ENCODE peak calls at places on chromosomes 5 and 9, in five cellular contexts. K is GM19239, S is COR-L47, P is NCI-H187, O is SW480. B is an unnamed sample.

GRCh38 chr9:121844090-121844489 is 192.7 kb downstream of the DAB2IP start:
- DNase-seq in K (no peak), S (no peak), P (no peak), O (no peak), B (no peak)

GRCh38 chr9:37988041-37988440 is 81.0 kb downstream of the SHB start:
- DNase-seq in K (no peak), S (no peak), P (no peak), O (no peak), B (no peak)

GRCh38 chr9:121781143-121781542 is 129.7 kb downstream of the DAB2IP start:
- DNase-seq in K (no peak), S (no peak), P (no peak), O (no peak), B (no peak)

GRCh38 chr5:127442085-127442484 is 75.4 kb upstream of the PRRC1 start:
- DNase-seq in K (no peak), S (no peak), P (no peak), O (peak; percentile 28), B (no peak)

GRCh38 chr9:125521462-125522327 is 185.3 kb downstream of the MAPKAP1 start:
- DNase-seq in K (no peak), S (no peak), P (no peak), O (peak; percentile 76), B (no peak)

GRCh38 chr9:37529111-37529510 is 43.4 kb downstream of the POLR1E start:
- DNase-seq in K (peak; percentile 22), S (no peak), P (no peak), O (no peak), B (no peak)

GRCh38 chr5:168853972-168854371 is 274.8 kb upstream of the PANK3 start:
- DNase-seq in K (no peak), S (no peak), P (no peak), O (no peak), B (no peak)

GRCh38 chr9:121299467-121300282 is 31.7 kb downstream of the GSN start:
- DNase-seq in K (peak; percentile 36), S (peak; percentile 42), P (no peak), O (peak; percentile 36), B (no peak)

GRCh38 chr5:112234000-112234399 is 185.1 kb downstream of the EPB41L4A start:
- DNase-seq in K (no peak), S (no peak), P (no peak), O (no peak), B (no peak)

GRCh38 chr9:70085241-70085640 is 41.6 kb downstream of the MAMDC2 start:
- DNase-seq in K (no peak), S (no peak), P (no peak), O (peak; percentile 20), B (no peak)

GRCh38 chr9:2817987-2818386 is 25.9 kb downstream of the PUM3 start:
- DNase-seq in K (no peak), S (no peak), P (no peak), O (no peak), B (no peak)

GRCh38 chr9:21576331-21577189 is 94.4 kb upstream of the IFNE start:
- DNase-seq in K (no peak), S (no peak), P (no peak), O (peak; percentile 65), B (no peak)

GRCh38 chr9:36398745-36399144 is 1.3 kb downstream of the RNF38 start:
- DNase-seq in K (no peak), S (peak; percentile 15), P (no peak), O (no peak), B (no peak)

GRCh38 chr5:150523472-150524350 is 15.8 kb downstream of the NDST1 start:
- DNase-seq in K (peak; percentile 59), S (peak; percentile 68), P (no peak), O (peak; percentile 78), B (no peak)

GRCh38 chr5:89983206-89983605 is 426.4 kb downstream of the CETN3 start:
- DNase-seq in K (no peak), S (no peak), P (no peak), O (no peak), B (no peak)

GRCh38 chr9:116155700-116156045 is 2.1 kb downstream of the PAPPA start:
- DNase-seq in K (no peak), S (no peak), P (no peak), O (no peak), B (no peak)

GRCh38 chr5:180208038-180208434 is 975 bp downstream of the RASGEF1C start:
- DNase-seq in K (no peak), S (no peak), P (no peak), O (no peak), B (no peak)

GRCh38 chr9:99406939-99407338 is 184.9 kb downstream of the SEC61B start:
- DNase-seq in K (no peak), S (no peak), P (no peak), O (no peak), B (no peak)

GRCh38 chr9:113509463-113509862 is 45.9 kb downstream of the RGS3 start:
- DNase-seq in K (no peak), S (no peak), P (no peak), O (no peak), B (no peak)

GRCh38 chr5:76325876-76326491 is 77.1 kb upstream of the IQGAP2 start:
- DNase-seq in K (no peak), S (no peak), P (no peak), O (no peak), B (no peak)

GRCh38 chr9:134828892-134829291 is 51.7 kb upstream of the FCN2 start:
- DNase-seq in K (no peak), S (no peak), P (no peak), O (no peak), B (no peak)

GRCh38 chr5:74408150-74409043 is 232.1 kb downstream of the ENC1 start:
- DNase-seq in K (no peak), S (no peak), P (no peak), O (no peak), B (no peak)

GRCh38 chr9:121296213-121297127 is 28.5 kb downstream of the GSN start:
- DNase-seq in K (no peak), S (no peak), P (no peak), O (no peak), B (no peak)

GRCh38 chr5:178131446-178131996 is 707 bp downstream of the RMND5B start:
- DNase-seq in K (no peak), S (no peak), P (no peak), O (no peak), B (no peak)

GRCh38 chr9:122609810-122610209 is 4.7 kb upstream of the OR1Q1 start:
- DNase-seq in K (no peak), S (no peak), P (no peak), O (no peak), B (no peak)

GRCh38 chr9:85871008-85871407 is 69.9 kb upstream of the NAA35 start:
- DNase-seq in K (no peak), S (no peak), P (no peak), O (no peak), B (no peak)

GRCh38 chr5:98416541-98416940 is 356.9 kb upstream of the RGMB start:
- DNase-seq in K (no peak), S (no peak), P (no peak), O (no peak), B (no peak)

GRCh38 chr5:67190856-67191255 is 5.7 kb downstream of the CD180 start:
- DNase-seq in K (no peak), S (no peak), P (no peak), O (no peak), B (no peak)

GRCh38 chr5:1852324-1852947 is 30.3 kb downstream of the IRX4 start:
- DNase-seq in K (no peak), S (no peak), P (no peak), O (no peak), B (no peak)

GRCh38 chr9:73230257-73230656 is 78.6 kb downstream of the ANXA1 start:
- DNase-seq in K (no peak), S (no peak), P (no peak), O (no peak), B (no peak)

GRCh38 chr9:134004881-134005280 is 12.8 kb upstream of the VAV2 start:
- DNase-seq in K (no peak), S (no peak), P (no peak), O (no peak), B (no peak)